ENCODE peak calls at places on chromosomes 6 and 20, in six cellular contexts. One of them, this sample, is unnamed.

GRCh38 chr6:147201885-147202515 is 2.2 kb upstream of the STXBP5 start:
- DNase-seq in progenitor cell of endocrine pancreas: no peak
- DNase-seq in MV-4-11: peak
- DNase-seq in HuH-7: peak
- DNase-seq in non-pigmented ciliary epithelial cell: no peak
- DNase-seq in stimulated activated CD4-positive, alpha-beta T cell treated with anti-CD3 and anti-CD28 coated beads, TNF-alpha, amount 100 ng/mL, for 4 hours: no peak
- DNase-seq in this sample: peak

GRCh38 chr6:33314515-33314942 is 651 bp upstream of the TAPBP start:
- DNase-seq in non-pigmented ciliary epithelial cell: no peak
- DNase-seq in HuH-7: peak
- DNase-seq in stimulated activated CD4-positive, alpha-beta T cell treated with anti-CD3 and anti-CD28 coated beads, TNF-alpha, amount 100 ng/mL, for 4 hours: peak
- DNase-seq in MV-4-11: peak
- DNase-seq in progenitor cell of endocrine pancreas: no peak
- DNase-seq in this sample: no peak

GRCh38 chr6:31543639-31544038 is 1.8 kb upstream of the DDX39B start:
- DNase-seq in progenitor cell of endocrine pancreas: no peak
- DNase-seq in stimulated activated CD4-positive, alpha-beta T cell treated with anti-CD3 and anti-CD28 coated beads, TNF-alpha, amount 100 ng/mL, for 4 hours: no peak
- DNase-seq in non-pigmented ciliary epithelial cell: no peak
- DNase-seq in MV-4-11: no peak
- DNase-seq in HuH-7: no peak
- DNase-seq in this sample: no peak

GRCh38 chr20:36848078-36848660 is 27.8 kb upstream of the TLDC2 start:
- DNase-seq in stimulated activated CD4-positive, alpha-beta T cell treated with anti-CD3 and anti-CD28 coated beads, TNF-alpha, amount 100 ng/mL, for 4 hours: no peak
- DNase-seq in non-pigmented ciliary epithelial cell: peak
- DNase-seq in HuH-7: no peak
- DNase-seq in progenitor cell of endocrine pancreas: no peak
- DNase-seq in MV-4-11: no peak
- DNase-seq in this sample: no peak

GRCh38 chr6:107132330-107132954 is 17.1 kb upstream of the BEND3 start:
- DNase-seq in MV-4-11: no peak
- DNase-seq in progenitor cell of endocrine pancreas: no peak
- DNase-seq in non-pigmented ciliary epithelial cell: no peak
- DNase-seq in HuH-7: no peak
- DNase-seq in stimulated activated CD4-positive, alpha-beta T cell treated with anti-CD3 and anti-CD28 coated beads, TNF-alpha, amount 100 ng/mL, for 4 hours: no peak
- DNase-seq in this sample: peak

GRCh38 chr20:45288376-45288775 is 18.3 kb upstream of the RBPJL start:
- DNase-seq in HuH-7: no peak
- DNase-seq in progenitor cell of endocrine pancreas: no peak
- DNase-seq in non-pigmented ciliary epithelial cell: no peak
- DNase-seq in stimulated activated CD4-positive, alpha-beta T cell treated with anti-CD3 and anti-CD28 coated beads, TNF-alpha, amount 100 ng/mL, for 4 hours: no peak
- DNase-seq in MV-4-11: no peak
- DNase-seq in this sample: no peak

GRCh38 chr20:46844965-46845364 is 49.7 kb upstream of the EYA2 start:
- DNase-seq in HuH-7: no peak
- DNase-seq in stimulated activated CD4-positive, alpha-beta T cell treated with anti-CD3 and anti-CD28 coated beads, TNF-alpha, amount 100 ng/mL, for 4 hours: no peak
- DNase-seq in progenitor cell of endocrine pancreas: no peak
- DNase-seq in MV-4-11: no peak
- DNase-seq in non-pigmented ciliary epithelial cell: no peak
- DNase-seq in this sample: no peak

GRCh38 chr6:4780360-4780812 is 4.2 kb downstream of the CDYL start:
- DNase-seq in stimulated activated CD4-positive, alpha-beta T cell treated with anti-CD3 and anti-CD28 coated beads, TNF-alpha, amount 100 ng/mL, for 4 hours: no peak
- DNase-seq in MV-4-11: peak
- DNase-seq in progenitor cell of endocrine pancreas: no peak
- DNase-seq in non-pigmented ciliary epithelial cell: no peak
- DNase-seq in HuH-7: no peak
- DNase-seq in this sample: no peak

GRCh38 chr6:150813319-150813992 is 52.0 kb upstream of the MTHFD1L start:
- DNase-seq in stimulated activated CD4-positive, alpha-beta T cell treated with anti-CD3 and anti-CD28 coated beads, TNF-alpha, amount 100 ng/mL, for 4 hours: peak
- DNase-seq in progenitor cell of endocrine pancreas: no peak
- DNase-seq in non-pigmented ciliary epithelial cell: peak
- DNase-seq in HuH-7: no peak
- DNase-seq in MV-4-11: no peak
- DNase-seq in this sample: no peak

GRCh38 chr6:53065266-53066058 is at the start of gene FBXO9:
- DNase-seq in stimulated activated CD4-positive, alpha-beta T cell treated with anti-CD3 and anti-CD28 coated beads, TNF-alpha, amount 100 ng/mL, for 4 hours: peak
- DNase-seq in non-pigmented ciliary epithelial cell: no peak
- DNase-seq in HuH-7: peak
- DNase-seq in progenitor cell of endocrine pancreas: peak
- DNase-seq in MV-4-11: peak
- DNase-seq in this sample: peak

GRCh38 chr6:67285770-67286495 is 1349.1 kb upstream of the ADGRB3 start:
- DNase-seq in stimulated activated CD4-positive, alpha-beta T cell treated with anti-CD3 and anti-CD28 coated beads, TNF-alpha, amount 100 ng/mL, for 4 hours: no peak
- DNase-seq in non-pigmented ciliary epithelial cell: peak
- DNase-seq in HuH-7: no peak
- DNase-seq in progenitor cell of endocrine pancreas: no peak
- DNase-seq in MV-4-11: no peak
- DNase-seq in this sample: no peak

GRCh38 chr6:154996841-154997311 is 1.8 kb downstream of the TIAM2 start:
- DNase-seq in non-pigmented ciliary epithelial cell: no peak
- DNase-seq in HuH-7: no peak
- DNase-seq in stimulated activated CD4-positive, alpha-beta T cell treated with anti-CD3 and anti-CD28 coated beads, TNF-alpha, amount 100 ng/mL, for 4 hours: no peak
- DNase-seq in MV-4-11: no peak
- DNase-seq in progenitor cell of endocrine pancreas: no peak
- DNase-seq in this sample: no peak

GRCh38 chr6:300026-300425 is 7.7 kb downstream of the DUSP22 start:
- DNase-seq in HuH-7: no peak
- DNase-seq in MV-4-11: no peak
- DNase-seq in non-pigmented ciliary epithelial cell: no peak
- DNase-seq in progenitor cell of endocrine pancreas: no peak
- DNase-seq in stimulated activated CD4-positive, alpha-beta T cell treated with anti-CD3 and anti-CD28 coated beads, TNF-alpha, amount 100 ng/mL, for 4 hours: no peak
- DNase-seq in this sample: no peak

GRCh38 chr6:72787521-72788031 is 165.7 kb downstream of the KCNQ5 start:
- DNase-seq in progenitor cell of endocrine pancreas: no peak
- DNase-seq in stimulated activated CD4-positive, alpha-beta T cell treated with anti-CD3 and anti-CD28 coated beads, TNF-alpha, amount 100 ng/mL, for 4 hours: no peak
- DNase-seq in HuH-7: no peak
- DNase-seq in non-pigmented ciliary epithelial cell: no peak
- DNase-seq in MV-4-11: no peak
- DNase-seq in this sample: no peak

GRCh38 chr20:20211274-20211987 is 156.5 kb upstream of the INSM1 start:
- DNase-seq in progenitor cell of endocrine pancreas: no peak
- DNase-seq in stimulated activated CD4-positive, alpha-beta T cell treated with anti-CD3 and anti-CD28 coated beads, TNF-alpha, amount 100 ng/mL, for 4 hours: no peak
- DNase-seq in non-pigmented ciliary epithelial cell: no peak
- DNase-seq in HuH-7: no peak
- DNase-seq in MV-4-11: no peak
- DNase-seq in this sample: no peak

GRCh38 chr20:20139403-20139802 is 87.1 kb downstream of the CFAP61 start:
- DNase-seq in HuH-7: no peak
- DNase-seq in stimulated activated CD4-positive, alpha-beta T cell treated with anti-CD3 and anti-CD28 coated beads, TNF-alpha, amount 100 ng/mL, for 4 hours: no peak
- DNase-seq in MV-4-11: no peak
- DNase-seq in non-pigmented ciliary epithelial cell: no peak
- DNase-seq in progenitor cell of endocrine pancreas: no peak
- DNase-seq in this sample: no peak

GRCh38 chr20:53735536-53736050 is 142.0 kb upstream of the ZNF217 start:
- DNase-seq in progenitor cell of endocrine pancreas: no peak
- DNase-seq in MV-4-11: peak
- DNase-seq in stimulated activated CD4-positive, alpha-beta T cell treated with anti-CD3 and anti-CD28 coated beads, TNF-alpha, amount 100 ng/mL, for 4 hours: no peak
- DNase-seq in HuH-7: no peak
- DNase-seq in non-pigmented ciliary epithelial cell: peak
- DNase-seq in this sample: no peak

GRCh38 chr20:2006452-2007381 is 12.9 kb upstream of the PDYN start:
- DNase-seq in non-pigmented ciliary epithelial cell: no peak
- DNase-seq in stimulated activated CD4-positive, alpha-beta T cell treated with anti-CD3 and anti-CD28 coated beads, TNF-alpha, amount 100 ng/mL, for 4 hours: no peak
- DNase-seq in MV-4-11: peak
- DNase-seq in progenitor cell of endocrine pancreas: no peak
- DNase-seq in HuH-7: peak
- DNase-seq in this sample: peak

GRCh38 chr6:1604991-1605821 is 4.5 kb upstream of the FOXC1 start:
- DNase-seq in non-pigmented ciliary epithelial cell: no peak
- DNase-seq in progenitor cell of endocrine pancreas: no peak
- DNase-seq in stimulated activated CD4-positive, alpha-beta T cell treated with anti-CD3 and anti-CD28 coated beads, TNF-alpha, amount 100 ng/mL, for 4 hours: no peak
- DNase-seq in MV-4-11: no peak
- DNase-seq in HuH-7: no peak
- DNase-seq in this sample: peak

GRCh38 chr6:50007821-50008220 is 14.0 kb downstream of the DEFB110 start:
- DNase-seq in MV-4-11: no peak
- DNase-seq in stimulated activated CD4-positive, alpha-beta T cell treated with anti-CD3 and anti-CD28 coated beads, TNF-alpha, amount 100 ng/mL, for 4 hours: no peak
- DNase-seq in HuH-7: no peak
- DNase-seq in progenitor cell of endocrine pancreas: no peak
- DNase-seq in non-pigmented ciliary epithelial cell: peak
- DNase-seq in this sample: no peak

GRCh38 chr6:9532621-9533557 is 882.0 kb downstream of the TFAP2A start:
- DNase-seq in stimulated activated CD4-positive, alpha-beta T cell treated with anti-CD3 and anti-CD28 coated beads, TNF-alpha, amount 100 ng/mL, for 4 hours: no peak
- DNase-seq in MV-4-11: no peak
- DNase-seq in progenitor cell of endocrine pancreas: no peak
- DNase-seq in non-pigmented ciliary epithelial cell: no peak
- DNase-seq in HuH-7: no peak
- DNase-seq in this sample: no peak

GRCh38 chr20:34532320-34532719 is 16.1 kb downstream of the DYNLRB1 start:
- DNase-seq in MV-4-11: no peak
- DNase-seq in HuH-7: no peak
- DNase-seq in stimulated activated CD4-positive, alpha-beta T cell treated with anti-CD3 and anti-CD28 coated beads, TNF-alpha, amount 100 ng/mL, for 4 hours: no peak
- DNase-seq in non-pigmented ciliary epithelial cell: no peak
- DNase-seq in progenitor cell of endocrine pancreas: no peak
- DNase-seq in this sample: no peak

GRCh38 chr20:10646886-10647420 is 26.8 kb downstream of the JAG1 start:
- DNase-seq in MV-4-11: no peak
- DNase-seq in non-pigmented ciliary epithelial cell: no peak
- DNase-seq in HuH-7: no peak
- DNase-seq in stimulated activated CD4-positive, alpha-beta T cell treated with anti-CD3 and anti-CD28 coated beads, TNF-alpha, amount 100 ng/mL, for 4 hours: no peak
- DNase-seq in progenitor cell of endocrine pancreas: no peak
- DNase-seq in this sample: no peak

GRCh38 chr6:31952140-31952805 is 6.4 kb downstream of the CFB start:
- DNase-seq in non-pigmented ciliary epithelial cell: no peak
- DNase-seq in progenitor cell of endocrine pancreas: peak
- DNase-seq in HuH-7: peak
- DNase-seq in MV-4-11: peak
- DNase-seq in stimulated activated CD4-positive, alpha-beta T cell treated with anti-CD3 and anti-CD28 coated beads, TNF-alpha, amount 100 ng/mL, for 4 hours: no peak
- DNase-seq in this sample: peak

GRCh38 chr20:40635990-40636389 is 53.0 kb downstream of the MAFB start:
- DNase-seq in HuH-7: no peak
- DNase-seq in MV-4-11: no peak
- DNase-seq in non-pigmented ciliary epithelial cell: no peak
- DNase-seq in progenitor cell of endocrine pancreas: no peak
- DNase-seq in stimulated activated CD4-positive, alpha-beta T cell treated with anti-CD3 and anti-CD28 coated beads, TNF-alpha, amount 100 ng/mL, for 4 hours: no peak
- DNase-seq in this sample: no peak

GRCh38 chr20:46049190-46049589 is 20.2 kb downstream of the SLC12A5 start:
- DNase-seq in MV-4-11: no peak
- DNase-seq in non-pigmented ciliary epithelial cell: no peak
- DNase-seq in HuH-7: no peak
- DNase-seq in stimulated activated CD4-positive, alpha-beta T cell treated with anti-CD3 and anti-CD28 coated beads, TNF-alpha, amount 100 ng/mL, for 4 hours: no peak
- DNase-seq in progenitor cell of endocrine pancreas: no peak
- DNase-seq in this sample: no peak

GRCh38 chr20:598133-598881 is 11.8 kb downstream of the TCF15 start:
- DNase-seq in stimulated activated CD4-positive, alpha-beta T cell treated with anti-CD3 and anti-CD28 coated beads, TNF-alpha, amount 100 ng/mL, for 4 hours: no peak
- DNase-seq in HuH-7: no peak
- DNase-seq in MV-4-11: no peak
- DNase-seq in non-pigmented ciliary epithelial cell: no peak
- DNase-seq in progenitor cell of endocrine pancreas: no peak
- DNase-seq in this sample: no peak